ENCODE peak calls at places on chromosomes 3 and 15, in four cellular contexts. Y is K562, N is GM12878, H is HepG2. T is an unnamed sample.
A peak's percentile ranks its signal among the peaks of the same experiment; 100 is the strongest.

GRCh38 chr3:50600841-50601591 is 10.6 kb downstream of the CISH start:
- DNase-seq in H (peak; percentile 90), N (no peak), Y (peak; percentile 66), T (no peak)

GRCh38 chr3:181738551-181738950 is 26.8 kb downstream of the SOX2 start:
- DNase-seq in H (no peak), Y (no peak), N (no peak), T (no peak)

GRCh38 chr3:60514866-60515265 is 736.4 kb downstream of the FHIT start:
- DNase-seq in N (no peak), Y (no peak), H (no peak), T (no peak)

GRCh38 chr3:128068156-128068620 is 16.0 kb downstream of the SEC61A1 start:
- DNase-seq in Y (peak; percentile 47), H (peak; percentile 57), N (no peak), T (peak; percentile 46)

GRCh38 chr3:114508976-114509375 is 215.1 kb downstream of the TIGIT start:
- DNase-seq in H (no peak), Y (no peak), N (no peak), T (no peak)

GRCh38 chr15:71261418-71261817 is 146.1 kb downstream of the THSD4 start:
- DNase-seq in H (no peak), N (no peak), Y (no peak), T (no peak)

GRCh38 chr15:99212401-99212800 is 37.0 kb downstream of the TTC23 start:
- DNase-seq in H (no peak), N (no peak), Y (no peak), T (no peak)

GRCh38 chr3:23659840-23660430 is 145.8 kb upstream of the UBE2E1 start:
- DNase-seq in Y (no peak), H (no peak), N (no peak), T (no peak)

GRCh38 chr15:74378853-74379252 is 11.4 kb upstream of the CYP11A1 start:
- DNase-seq in Y (no peak), H (no peak), N (no peak), T (no peak)

DNA sequence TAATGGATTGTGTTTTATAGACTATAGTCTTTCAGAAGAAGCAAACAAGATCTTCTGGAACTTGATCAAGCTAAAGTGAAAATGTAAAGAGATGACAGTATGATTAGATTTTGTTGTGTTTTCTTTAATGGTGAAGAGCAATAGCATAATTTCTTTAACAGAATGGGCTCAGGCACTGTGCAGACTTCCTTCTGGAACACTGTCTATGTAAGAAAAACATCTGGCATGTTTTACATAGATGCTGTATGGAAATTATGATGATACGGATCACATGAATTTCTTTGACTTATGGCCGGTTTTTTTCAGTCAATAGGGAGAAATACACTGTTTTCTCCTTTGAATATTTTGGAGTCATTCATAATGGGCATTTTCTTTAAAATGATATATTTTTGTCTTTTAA is 42.6 kb downstream of the PHLDB2 start:
- DNase-seq in N (no peak), Y (no peak), H (no peak), T (no peak)
- TF ChIP-seq CREM in N (no peak), Y (no peak), H (no peak), T (no peak)

DNA sequence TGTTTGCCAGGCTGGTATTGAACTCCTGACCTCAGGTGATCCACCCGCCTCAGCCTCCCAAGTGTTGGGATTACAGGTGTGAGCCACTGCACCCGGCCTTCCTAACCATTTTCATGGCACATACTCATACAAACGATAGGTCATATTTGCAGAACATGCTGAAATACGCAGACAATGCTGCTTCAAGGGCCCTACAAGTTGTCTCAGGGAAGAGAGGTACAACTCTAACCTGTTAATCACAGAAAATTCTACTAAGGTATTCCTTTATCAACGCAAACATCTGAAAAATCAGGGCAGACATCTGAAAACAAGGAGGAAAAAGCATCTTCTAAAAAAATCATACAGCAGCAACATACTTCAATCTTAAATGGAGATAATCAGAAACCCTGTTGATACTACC is 39.9 kb downstream of the RAF1 start:
- DNase-seq in Y (no peak), N (no peak), H (no peak), T (no peak)
- TF ChIP-seq CREM in Y (no peak), N (no peak), H (no peak), T (no peak)

GRCh38 chr15:101621961-101622360 is 30.2 kb downstream of the TM2D3 start:
- DNase-seq in H (no peak), Y (no peak), N (no peak), T (no peak)

GRCh38 chr15:101618056-101618455 is 34.1 kb downstream of the TM2D3 start:
- DNase-seq in Y (no peak), H (no peak), N (no peak), T (no peak)

GRCh38 chr15:101618861-101619614 is 33.1 kb downstream of the TM2D3 start:
- DNase-seq in N (no peak), Y (no peak), H (no peak), T (no peak)

GRCh38 chr15:101619615-101619865 is 32.6 kb downstream of the TM2D3 start:
- DNase-seq in N (no peak), H (no peak), Y (no peak), T (no peak)

GRCh38 chr15:101620645-101621044 is 31.5 kb downstream of the TM2D3 start:
- DNase-seq in N (peak; percentile 9), H (no peak), Y (no peak), T (no peak)
- TF ChIP-seq CREM in N (no peak), H (no peak), Y (no peak), T (no peak)

DNA sequence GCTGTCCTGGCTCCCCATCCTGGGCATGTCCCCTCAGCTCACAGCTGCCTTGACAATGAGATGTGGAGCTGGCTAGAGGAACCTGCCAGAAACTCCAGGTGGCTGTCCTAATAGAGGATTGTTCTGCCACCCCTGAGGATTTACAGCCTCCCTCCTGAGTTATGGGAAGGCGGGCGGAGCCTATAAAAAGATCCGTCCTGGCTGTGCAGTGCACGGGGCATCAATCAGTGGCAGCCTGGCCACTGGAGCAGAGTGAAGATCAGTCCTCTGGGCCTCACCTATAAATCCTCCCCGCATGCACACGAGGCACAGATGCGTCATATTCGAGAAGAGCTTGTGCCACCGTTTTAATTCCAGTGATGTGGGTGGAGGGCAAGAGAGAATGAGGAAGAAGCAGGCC is 90.0 kb downstream of the MEGF11 start:
- DNase-seq in H (no peak), Y (no peak), N (no peak), T (no peak)
- TF ChIP-seq CREM in H (no peak), Y (no peak), N (no peak), T (no peak)

GRCh38 chr3:3341496-3341895 is 162.0 kb upstream of the CRBN start:
- DNase-seq in Y (no peak), N (no peak), H (no peak), T (no peak)
- TF ChIP-seq CREM in Y (no peak), N (no peak), H (no peak), T (no peak)

DNA sequence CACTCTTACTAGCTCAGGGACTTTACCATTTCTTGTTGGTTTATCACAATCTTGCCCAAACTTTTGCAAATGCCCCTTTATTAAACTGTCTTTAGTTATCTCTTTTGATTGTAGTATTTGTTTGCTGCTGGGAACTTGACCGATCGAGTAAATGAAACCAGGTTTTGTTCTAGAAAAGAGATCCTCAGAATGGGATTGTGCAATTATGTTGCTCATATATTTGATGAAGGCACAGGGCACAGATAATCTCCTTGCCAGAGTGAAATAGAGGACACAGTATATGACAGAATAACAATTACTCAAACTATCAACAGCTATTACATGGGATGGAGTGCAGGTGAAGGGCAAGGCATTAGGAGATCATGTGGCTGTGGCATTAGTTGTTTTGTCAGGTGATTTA is 216.6 kb upstream of the RASGRP1 start:
- DNase-seq in Y (no peak), H (no peak), N (no peak), T (no peak)
- TF ChIP-seq CREM in Y (no peak), H (no peak), N (no peak), T (no peak)

DNA sequence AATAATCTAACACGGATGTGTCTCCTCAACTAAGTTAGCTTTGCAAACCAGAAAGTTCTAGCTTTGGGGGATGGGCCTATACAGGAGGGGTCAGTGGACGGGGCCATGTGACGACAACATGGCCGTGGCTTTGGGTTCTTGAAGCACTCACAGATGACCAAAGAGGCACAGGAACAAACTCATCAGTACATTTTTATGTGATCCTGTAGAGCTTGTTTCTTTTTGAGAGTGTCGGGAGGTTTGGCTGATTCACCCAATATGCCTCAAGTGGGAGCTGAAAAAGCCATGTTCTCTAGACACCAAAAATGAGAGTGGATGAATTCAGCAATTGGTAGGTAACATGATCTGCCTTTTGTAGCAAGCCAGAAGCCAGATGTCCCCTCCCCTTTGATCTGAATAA is 30.1 kb downstream of the GREM1 start:
- DNase-seq in Y (no peak), N (no peak), H (no peak), T (no peak)
- TF ChIP-seq CREM in Y (no peak), N (no peak), H (no peak), T (no peak)

T was measured in WTC11.